ENCODE peak calls at places on chromosomes 6 and 20, in eight cellular contexts. F is body of pancreas, X is uterus, Z is GM23248, L is spleen, R is tibial artery, N is heart left ventricle, A is Karpas-422. Y is an unnamed sample. For H3K4me1, the result is how much of the 10 kb centered on the place peaks cover.

GRCh38 chr6:89928604-89929003 is 34.3 kb downstream of the GJA10 start:
- DNase-seq in L (no peak), X (peak), R (no peak), Z (peak), A (no peak), F (no peak), N (no peak), Y (no peak)

GRCh38 chr6:157570104-157570503 is 189.1 kb downstream of the ZDHHC14 start:
- DNase-seq in L (no peak), X (no peak), N (no peak), A (no peak), Z (no peak), F (no peak), R (no peak), Y (no peak)

GRCh38 chr20:2748551-2749342 is 51.7 kb downstream of the CPXM1 start:
- DNase-seq in X (no peak), R (no peak), N (no peak), A (peak), F (no peak), Z (no peak), L (peak), Y (no peak)

GRCh38 chr6:136501081-136501480 is 49.1 kb downstream of the MAP7 start:
- DNase-seq in A (no peak), N (no peak), X (no peak), F (no peak), Z (no peak), L (no peak), R (no peak), Y (no peak)

GRCh38 chr20:51275816-51276215 is 252.9 kb upstream of the KCNG1 start:
- DNase-seq in N (no peak), Z (peak), X (peak), F (no peak), R (no peak), L (no peak), A (no peak), Y (no peak)

GRCh38 chr6:151098166-151098565 is 141.6 kb upstream of the AKAP12 start:
- DNase-seq in L (no peak), R (no peak), X (no peak), Z (no peak), A (no peak), F (no peak), N (no peak), Y (no peak)

GRCh38 chr6:155373276-155373675 is 59.0 kb upstream of the TFB1M start:
- DNase-seq in A (no peak), N (no peak), R (no peak), X (no peak), F (no peak), Z (peak), L (no peak), Y (no peak)

GRCh38 chr20:56630086-56630493 is 984 bp downstream of the TFAP2C start:
- DNase-seq in X (peak), N (no peak), R (no peak), A (no peak), Z (peak), L (no peak), F (peak), Y (no peak)

GRCh38 chr6:166705070-166705469 is 78.0 kb upstream of the RPS6KA2 start:
- DNase-seq in Z (no peak), F (peak), L (no peak), N (no peak), A (no peak), R (no peak), X (no peak), Y (no peak)

GRCh38 chr20:3820048-3820900 is at the start of gene AP5S1:
- DNase-seq in N (peak), Z (peak), X (peak), R (peak), L (peak), F (peak), A (peak), Y (peak)

GRCh38 chr20:3821996-3822395 is 1.6 kb downstream of the AP5S1 start:
- DNase-seq in N (no peak), X (no peak), A (no peak), L (peak), F (no peak), Z (no peak), R (no peak), Y (no peak)

GRCh38 chr20:3818155-3819151 is 1.9 kb upstream of the AP5S1 start:
- DNase-seq in R (no peak), X (peak), N (peak), L (peak), F (peak), A (peak), Z (peak), Y (peak)

GRCh38 chr20:3820901-3821727 is 767 bp downstream of the AP5S1 start:
- DNase-seq in N (no peak), L (no peak), A (no peak), R (no peak), X (no peak), F (no peak), Z (no peak), Y (no peak)

GRCh38 chr20:3819413-3820047 is 817 bp upstream of the AP5S1 start:
- DNase-seq in R (no peak), A (peak), N (no peak), L (peak), Z (no peak), X (no peak), F (no peak), Y (no peak)
- H3K4me1 ChIP-seq in R (under half), A (under half), N (under half), L (half or more), Z (under half), X (under half), F (under half), Y (under half)

GRCh38 chr6:100488231-100488630 is 23.5 kb upstream of the SIM1 start:
- DNase-seq in A (no peak), Z (no peak), R (no peak), X (no peak), N (no peak), L (no peak), F (no peak), Y (peak)

GRCh38 chr6:100484474-100484873 is 19.8 kb upstream of the SIM1 start:
- DNase-seq in X (no peak), R (no peak), L (no peak), Z (no peak), A (no peak), N (no peak), F (no peak), Y (peak)

GRCh38 chr6:100487638-100488037 is 22.9 kb upstream of the SIM1 start:
- DNase-seq in N (no peak), R (no peak), L (no peak), A (no peak), Z (no peak), X (no peak), F (no peak), Y (no peak)

GRCh38 chr6:100482698-100483097 is 18.0 kb upstream of the SIM1 start:
- DNase-seq in A (no peak), F (no peak), X (no peak), R (no peak), L (no peak), N (no peak), Z (no peak), Y (no peak)

GRCh38 chr6:100485268-100485667 is 20.5 kb upstream of the SIM1 start:
- DNase-seq in Z (no peak), L (no peak), A (no peak), N (no peak), X (no peak), R (no peak), F (no peak), Y (no peak)
- H3K4me1 ChIP-seq in Z (under half), L (under half), A (under half), N (under half), X (under half), R (under half), F (under half), Y (under half)

GRCh38 chr6:138971601-138972000 is 16.5 kb downstream of the REPS1 start:
- DNase-seq in A (no peak), Z (peak), X (no peak), N (no peak), F (no peak), L (no peak), R (no peak), Y (peak)
- H3K4me1 ChIP-seq in A (under half), Z (half or more), X (under half), N (under half), F (under half), L (half or more), R (under half), Y (under half)

DNA sequence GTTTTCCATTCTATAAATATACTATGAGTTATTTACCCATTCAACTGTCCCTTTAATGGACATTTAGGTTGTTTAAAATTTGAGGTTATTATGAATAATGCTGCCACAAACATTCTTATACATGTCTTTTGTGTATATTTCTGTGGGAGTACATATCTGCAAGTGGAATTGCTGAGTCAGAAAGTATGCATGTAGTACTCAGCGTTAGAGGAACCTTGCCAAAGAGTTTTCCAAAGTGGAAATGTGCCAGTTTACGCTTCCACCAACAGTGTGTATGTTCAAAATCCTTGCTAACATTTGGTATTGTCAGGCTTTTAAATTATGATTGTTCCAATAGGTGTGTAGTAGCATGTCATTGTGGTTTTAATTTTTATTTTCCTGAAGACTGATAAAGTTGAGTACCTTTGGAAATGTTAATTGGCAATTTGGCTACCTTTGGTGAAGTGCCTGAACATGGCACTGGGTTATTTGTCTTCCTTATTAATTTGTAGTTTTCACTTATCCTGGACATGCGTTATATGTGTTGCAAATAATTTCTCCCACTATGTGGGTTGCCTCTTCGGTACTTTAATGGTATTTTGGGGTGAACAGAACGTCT is 341.2 kb downstream of the CD83 start:
- DNase-seq in X (no peak), A (no peak), F (no peak), L (no peak), R (no peak), Z (peak), N (no peak), Y (no peak)
- H3K4me1 ChIP-seq in X (under half), A (under half), F (under half), L (under half), R (under half), Z (under half), N (under half), Y (under half)

GRCh38 chr6:116111552-116112528 is 11.2 kb downstream of the NT5DC1 start:
- DNase-seq in R (no peak), F (no peak), X (no peak), Z (peak), N (no peak), A (peak), L (no peak), Y (peak)
- H3K4me1 ChIP-seq in R (under half), F (under half), X (under half), Z (under half), N (under half), A (under half), L (under half), Y (under half)

GRCh38 chr6:131945971-131946370 is 5.2 kb downstream of the CCN2 start:
- DNase-seq in L (no peak), A (no peak), N (no peak), R (no peak), F (no peak), Z (no peak), X (no peak), Y (no peak)
- H3K4me1 ChIP-seq in L (under half), A (under half), N (under half), R (under half), F (under half), Z (under half), X (under half), Y (under half)

Y was measured in SJCRH30.